ENCODE peak calls at places on chromosomes 6 and 20, in ten cellular contexts. U is T-helper 2 cell; S is germinal center; Y is astrocyte of the spinal cord; Q is heart right ventricle; A is RWPE1; X is right lobe of liver; G is stimulated activated CD4-positive, alpha-beta T cell treated with anti-CD3 and anti-CD28 coated beads, TNF-alpha, amount 100 ng/mL, for 1 hour; C is pancreas; O is coronary artery. E is an unnamed sample.

GRCh38 chr6:136108591-136108990 is 141.5 kb downstream of the MTFR2 start:
- DNase-seq in X (no peak), U (no peak), G (no peak), O (no peak), Q (no peak), A (no peak), Y (no peak), S (no peak), C (no peak), E (no peak)

GRCh38 chr6:131694832-131695426 is 6.3 kb downstream of the OR2A4 start:
- DNase-seq in Y (peak; percentile 77), X (no peak), O (no peak), A (peak; percentile 73), U (peak; percentile 62), S (peak; percentile 72), C (no peak), G (no peak), Q (no peak), E (peak; percentile 36)

GRCh38 chr20:48463096-48463710 is 364.6 kb downstream of the PREX1 start:
- DNase-seq in U (no peak), Q (no peak), C (no peak), G (no peak), Y (no peak), S (no peak), A (no peak), X (no peak), O (no peak), E (no peak)

GRCh38 chr6:38187285-38187684 is 367.8 kb downstream of the ZFAND3 start:
- DNase-seq in O (no peak), Q (no peak), U (no peak), Y (no peak), C (no peak), X (no peak), A (no peak), G (no peak), S (no peak), E (peak; percentile 20)

GRCh38 chr6:38137609-38138008 is 318.1 kb downstream of the ZFAND3 start:
- DNase-seq in U (no peak), C (no peak), X (no peak), A (no peak), O (no peak), G (no peak), S (no peak), Y (no peak), Q (no peak), E (no peak)

GRCh38 chr20:20010639-20011500 is 6.3 kb upstream of the NAA20 start:
- DNase-seq in X (no peak), G (no peak), S (no peak), Y (peak; percentile 70), O (no peak), U (no peak), Q (no peak), C (no peak), A (no peak), E (no peak)

GRCh38 chr6:170238741-170239565 is 51.9 kb downstream of the DLL1 start:
- DNase-seq in Y (no peak), G (no peak), X (no peak), A (no peak), Q (no peak), U (no peak), C (no peak), O (no peak), S (no peak), E (no peak)

GRCh38 chr6:108549741-108550140 is 11.0 kb upstream of the FOXO3 start:
- DNase-seq in U (no peak), A (no peak), G (no peak), O (no peak), C (no peak), X (no peak), S (no peak), Y (peak; percentile 10), Q (no peak), E (no peak)

GRCh38 chr6:31701666-31702420 is 1.3 kb downstream of the ABHD16A start:
- DNase-seq in G (no peak), S (no peak), U (no peak), O (no peak), C (no peak), Q (peak; percentile 43), A (no peak), X (peak; percentile 58), Y (peak; percentile 33), E (no peak)

GRCh38 chr20:49186535-49187329 is 1.4 kb downstream of the STAU1 start:
- DNase-seq in S (peak; percentile 52), Y (peak; percentile 58), C (no peak), G (peak; percentile 33), X (peak; percentile 59), O (no peak), U (peak; percentile 80), Q (no peak), A (peak; percentile 79), E (peak; percentile 51)

GRCh38 chr6:21987501-21987957 is 309.3 kb downstream of the PRL start:
- DNase-seq in Q (peak; percentile 43), U (peak; percentile 39), S (no peak), O (peak; percentile 85), X (peak; percentile 46), A (peak; percentile 76), Y (peak; percentile 92), G (no peak), C (no peak), E (peak; percentile 87)

GRCh38 chr6:34390531-34391013 is 1.9 kb downstream of the NUDT3 start:
- DNase-seq in Q (no peak), G (no peak), S (no peak), O (no peak), Y (no peak), C (no peak), A (no peak), U (no peak), X (no peak), E (peak; percentile 37)

GRCh38 chr20:43835944-43836540 is 78.6 kb upstream of the TOX2 start:
- DNase-seq in A (no peak), G (no peak), Q (no peak), S (no peak), X (no peak), O (no peak), U (no peak), C (no peak), Y (no peak), E (no peak)

GRCh38 chr6:71478834-71479541 is 190.4 kb downstream of the OGFRL1 start:
- DNase-seq in G (no peak), S (no peak), A (peak; percentile 60), Y (peak; percentile 94), Q (no peak), U (no peak), C (no peak), O (no peak), X (no peak), E (no peak)